ENCODE peak calls at places on chromosomes 12 and 14, in seven cellular contexts. J is left lung, E is IMR-90, G is neuronal stem cell, P is heart right ventricle, S is thoracic aorta, Z is A549. H is an unnamed sample.

GRCh38 chr12:11853126-11853525 is 203.7 kb downstream of the ETV6 start:
- DNase-seq in J (no peak), P (no peak), Z (no peak), E (no peak), G (no peak), S (no peak), H (no peak)

GRCh38 chr12:131230340-131231099 is 276.8 kb downstream of the ADGRD1 start:
- DNase-seq in S (no peak), P (no peak), J (peak), E (no peak), Z (no peak), G (no peak), H (no peak)

GRCh38 chr12:76688001-76688400 is 75.9 kb upstream of the ZDHHC17 start:
- DNase-seq in E (peak), G (no peak), Z (no peak), P (no peak), S (no peak), J (no peak), H (no peak)

GRCh38 chr12:106769546-106769945 is 4.9 kb upstream of the RIC8B start:
- DNase-seq in J (no peak), G (no peak), S (no peak), Z (peak), P (no peak), E (no peak), H (no peak)

GRCh38 chr12:52149651-52150241 is 42.1 kb downstream of the KRT80 start:
- DNase-seq in J (peak), P (no peak), E (no peak), G (no peak), S (no peak), Z (peak), H (no peak)

GRCh38 chr12:6697584-6698351 is 2.8 kb downstream of the PIANP start:
- DNase-seq in J (no peak), E (peak), S (no peak), P (no peak), G (peak), Z (peak), H (no peak)

GRCh38 chr12:10082057-10082874 is 16.5 kb downstream of the CLEC1A start:
- DNase-seq in P (no peak), S (no peak), Z (no peak), G (no peak), E (no peak), J (no peak), H (no peak)

GRCh38 chr12:75658826-75659823 is 147.7 kb upstream of the KRR1 start:
- DNase-seq in Z (peak), E (peak), P (no peak), S (no peak), G (no peak), J (no peak), H (peak)

GRCh38 chr12:101670007-101670671 is 27.3 kb upstream of the CHPT1 start:
- DNase-seq in P (no peak), J (no peak), Z (peak), E (peak), G (peak), S (no peak), H (no peak)

GRCh38 chr12:27821259-27821973 is 41.4 kb upstream of the MANSC4 start:
- DNase-seq in S (peak), E (peak), J (no peak), G (peak), Z (peak), P (no peak), H (no peak)

GRCh38 chr12:91931110-91931509 is 214.5 kb downstream of the BTG1 start:
- DNase-seq in J (no peak), E (no peak), Z (peak), G (no peak), P (no peak), S (no peak), H (no peak)

GRCh38 chr14:28731358-28731757 is 35.2 kb upstream of the FOXG1 start:
- DNase-seq in Z (no peak), S (no peak), G (no peak), P (no peak), J (no peak), E (no peak), H (no peak)

GRCh38 chr12:114747156-114747555 is 63.2 kb upstream of the TBX3 start:
- DNase-seq in Z (no peak), G (no peak), E (peak), S (no peak), J (no peak), P (no peak), H (no peak)

GRCh38 chr12:94815958-94816357 is 165.6 kb upstream of the TMCC3 start:
- DNase-seq in P (no peak), G (peak), E (no peak), S (no peak), Z (no peak), J (no peak), H (no peak)

GRCh38 chr12:13125996-13126395 is 22.5 kb upstream of the GSG1 start:
- DNase-seq in J (no peak), G (no peak), S (no peak), E (no peak), P (no peak), Z (no peak), H (no peak)

GRCh38 chr14:34081126-34081575 is 130.3 kb upstream of the EGLN3 start:
- DNase-seq in E (no peak), G (no peak), S (no peak), J (no peak), P (no peak), Z (no peak), H (no peak)

GRCh38 chr12:79993106-79993862 is 58.4 kb upstream of the PPP1R12A start:
- DNase-seq in J (peak), Z (no peak), G (no peak), P (no peak), E (no peak), S (no peak), H (no peak)

GRCh38 chr12:31008241-31008711 is 65.4 kb upstream of the DDX11 start:
- DNase-seq in E (no peak), P (no peak), Z (no peak), G (no peak), J (no peak), S (no peak), H (no peak)

GRCh38 chr14:76546426-76547221 is 170.7 kb downstream of the ESRRB start:
- DNase-seq in G (peak), E (no peak), P (no peak), Z (peak), J (no peak), S (no peak), H (no peak)

GRCh38 chr12:124630791-124631313 is 63.4 kb upstream of the NCOR2 start:
- DNase-seq in P (no peak), J (no peak), S (no peak), E (no peak), G (no peak), Z (no peak), H (no peak)

GRCh38 chr14:30223966-30224365 is 296.3 kb upstream of the PRKD1 start:
- DNase-seq in J (no peak), G (no peak), Z (no peak), S (no peak), P (no peak), E (no peak), H (no peak)

GRCh38 chr14:32657081-32657480 is 281.6 kb upstream of the NPAS3 start:
- DNase-seq in J (no peak), E (peak), Z (peak), P (no peak), S (peak), G (no peak), H (peak)

GRCh38 chr14:61188936-61189808 is 92.0 kb downstream of the TMEM30B start:
- DNase-seq in P (peak), S (no peak), J (peak), G (peak), Z (peak), E (peak), H (no peak)

GRCh38 chr14:32263939-32264567 is 61.0 kb upstream of the RNU6-8 start:
- DNase-seq in G (no peak), J (no peak), Z (no peak), P (no peak), S (no peak), E (no peak), H (no peak)

GRCh38 chr14:39055786-39056474 is 47.1 kb downstream of the SEC23A start:
- DNase-seq in S (no peak), E (no peak), P (no peak), G (no peak), J (no peak), Z (peak), H (no peak)

GRCh38 chr14:100839573-100840175 is 13.8 kb downstream of the MEG3 start:
- DNase-seq in J (no peak), P (no peak), E (no peak), S (no peak), Z (no peak), G (peak), H (no peak)
- H3K27ac ChIP-seq in J (no peak), P (no peak), E (no peak), S (no peak), Z (no peak), G (peak), H (no peak)

GRCh38 chr14:92489394-92490238 is 24.0 kb upstream of the RIN3 start:
- DNase-seq in Z (no peak), J (no peak), S (no peak), P (no peak), G (no peak), E (no peak), H (no peak)
- H3K27ac ChIP-seq in Z (no peak), J (peak), S (no peak), P (peak), G (no peak), E (no peak), H (peak)

GRCh38 chr14:22533057-22533704 is 55.8 kb downstream of the DAD1 start:
- DNase-seq in P (no peak), S (no peak), Z (no peak), E (no peak), J (no peak), G (no peak), H (no peak)

GRCh38 chr14:22533739-22534359 is 55.2 kb downstream of the DAD1 start:
- DNase-seq in E (no peak), J (no peak), S (no peak), G (no peak), P (no peak), Z (no peak), H (no peak)

GRCh38 chr14:22534547-22534946 is 54.5 kb downstream of the DAD1 start:
- DNase-seq in J (no peak), E (no peak), P (no peak), S (no peak), Z (no peak), G (no peak), H (no peak)

GRCh38 chr14:22531451-22532344 is 57.3 kb downstream of the DAD1 start:
- DNase-seq in P (no peak), G (no peak), J (no peak), Z (no peak), E (no peak), S (no peak), H (no peak)

DNA sequence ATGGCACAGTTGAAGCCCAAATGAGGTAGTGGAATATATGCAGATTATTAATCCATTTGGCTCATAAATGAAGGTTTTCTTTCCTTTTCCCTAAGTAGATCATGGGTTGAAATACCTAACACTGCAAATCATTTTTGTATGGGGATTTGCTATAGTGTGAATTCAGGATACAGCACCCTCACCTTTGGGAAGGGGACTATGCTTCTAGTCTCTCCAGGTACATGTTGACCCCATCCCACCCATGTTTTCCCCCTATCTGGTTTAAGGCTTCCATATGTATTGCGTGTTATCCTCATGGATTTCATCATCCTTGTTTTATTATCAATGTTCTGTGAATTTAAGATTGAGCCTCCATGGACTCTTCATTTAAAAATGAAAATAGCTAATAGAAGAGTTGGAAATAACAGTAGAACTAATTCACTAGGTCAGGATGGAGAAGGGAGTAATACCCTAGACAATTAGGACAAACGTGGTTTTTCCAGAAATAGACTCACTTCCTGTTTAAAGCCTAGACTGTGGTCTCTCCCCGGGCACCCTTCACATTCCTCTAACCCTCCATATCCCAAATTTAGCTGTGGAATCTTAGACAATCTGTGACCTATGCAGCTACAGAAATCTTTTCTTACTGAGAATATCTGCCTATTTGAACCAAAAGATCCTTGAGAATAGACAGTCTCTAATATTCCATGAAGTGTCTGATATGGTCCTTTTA is 56.5 kb downstream of the DAD1 start:
- DNase-seq in P (no peak), S (no peak), J (no peak), Z (no peak), E (peak), G (no peak), H (no peak)
- H3K27ac ChIP-seq in P (no peak), S (peak), J (no peak), Z (no peak), E (no peak), G (no peak), H (no peak)

GRCh38 chr14:51333901-51334432 is 93.9 kb downstream of the TMX1 start:
- DNase-seq in E (peak), S (no peak), Z (no peak), J (no peak), P (no peak), G (no peak), H (no peak)
- H3K27ac ChIP-seq in E (peak), S (peak), Z (no peak), J (no peak), P (no peak), G (no peak), H (no peak)

GRCh38 chr12:93793983-93794382 is 116.8 kb downstream of the CRADD start:
- DNase-seq in E (peak), J (no peak), G (no peak), S (no peak), P (no peak), Z (no peak), H (no peak)
- H3K27ac ChIP-seq in E (no peak), J (no peak), G (no peak), S (no peak), P (no peak), Z (no peak), H (no peak)

DNA sequence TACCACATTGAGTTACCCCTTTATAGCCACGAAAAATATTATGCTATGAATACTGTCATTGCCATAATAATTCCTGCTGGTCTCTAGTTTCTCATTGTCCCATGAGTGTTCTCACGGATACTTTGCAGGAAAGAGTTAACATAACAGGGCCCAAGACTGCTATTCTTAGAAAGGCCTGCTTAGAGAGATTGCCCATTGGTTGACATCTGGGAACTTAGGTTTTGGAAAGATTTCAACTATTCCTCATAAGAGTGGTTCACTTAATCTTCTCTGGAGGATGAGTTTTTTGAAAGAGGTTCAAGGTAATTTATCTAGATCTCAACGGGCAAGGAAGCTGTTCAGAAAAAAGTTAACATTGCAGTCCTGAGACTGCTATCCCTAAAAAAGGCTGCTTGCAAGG is 18.4 kb upstream of the PRPF39 start:
- DNase-seq in P (no peak), S (no peak), E (peak), J (no peak), G (no peak), Z (no peak), H (no peak)
- H3K27ac ChIP-seq in P (peak), S (no peak), E (no peak), J (no peak), G (no peak), Z (no peak), H (no peak)

DNA sequence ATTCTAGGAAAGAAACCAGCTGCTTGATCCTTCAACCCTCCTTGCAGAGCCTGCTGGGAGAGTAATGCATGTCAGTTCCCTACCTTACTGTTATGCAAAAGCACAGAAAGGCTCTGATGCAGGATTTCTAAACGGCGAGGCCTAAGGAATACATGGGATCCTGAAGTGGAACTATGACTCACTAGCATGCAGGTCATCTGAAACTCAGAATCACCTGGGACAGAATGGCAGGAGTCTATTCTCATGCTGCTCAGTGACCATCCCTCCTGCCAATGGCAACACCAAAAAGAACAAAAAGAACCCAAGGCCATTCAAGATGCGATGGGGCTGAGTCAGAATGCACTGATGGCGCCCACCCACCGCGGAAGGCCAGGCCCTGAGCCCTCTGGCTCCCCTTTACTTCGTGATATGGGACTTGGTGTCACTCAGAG is 58.2 kb downstream of the TRAFD1 start:
- DNase-seq in S (no peak), Z (no peak), E (no peak), J (no peak), G (no peak), P (no peak), H (no peak)
- H3K27ac ChIP-seq in S (no peak), Z (no peak), E (peak), J (no peak), G (no peak), P (no peak), H (peak)

DNA sequence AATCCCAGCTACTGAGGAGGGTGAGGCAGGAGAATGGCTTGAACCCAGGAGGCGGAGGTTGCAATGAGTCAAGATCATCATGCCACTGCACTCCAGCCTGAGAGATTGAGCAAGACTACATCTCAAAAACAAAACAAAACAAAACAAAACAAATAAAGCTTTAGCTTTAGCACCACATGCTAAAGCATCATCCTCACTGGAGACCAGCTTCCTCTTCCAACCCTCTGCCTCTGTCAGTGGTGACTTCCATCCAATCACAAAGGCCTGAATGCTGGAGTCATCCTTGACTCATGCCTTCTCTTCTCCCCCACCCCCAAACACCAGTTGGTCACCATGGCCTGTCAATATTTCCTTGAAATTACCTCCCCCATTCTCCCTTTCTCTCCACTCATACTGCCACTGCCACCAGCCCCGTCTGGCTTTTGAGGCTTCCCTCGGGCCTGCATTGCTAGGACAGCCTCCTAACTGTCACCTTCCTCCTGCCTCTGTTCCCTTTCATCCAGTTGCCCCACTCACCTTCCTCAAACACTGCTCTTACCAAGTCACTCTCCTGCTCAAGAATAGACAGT is 1.4 kb downstream of the ZNF385A start:
- DNase-seq in J (no peak), G (no peak), E (peak), S (no peak), Z (peak), P (no peak), H (no peak)
- H3K27ac ChIP-seq in J (peak), G (no peak), E (peak), S (no peak), Z (no peak), P (no peak), H (no peak)